ENCODE peak calls at places on chromosomes 4 and X, in eight cellular contexts. B is pancreas, H is A549, X is astrocyte of the spinal cord, D is mucosa of descending colon, F is lower leg skin, C is kidney epithelial cell, I is lower lobe of right lung. Y is an unnamed sample.

GRCh38 chr4:108852691-108853090 is 89.8 kb upstream of the ETNPPL start:
- DNase-seq in B (no peak), H (no peak), X (no peak), D (no peak), F (no peak), C (no peak), I (no peak), Y (no peak)

GRCh38 chr4:122005064-122005755 is 53.4 kb upstream of the TRPC3 start:
- DNase-seq in B (no peak), H (no peak), X (peak; percentile 67), D (no peak), F (no peak), C (no peak), I (no peak), Y (no peak)

GRCh38 chr4:14117575-14118228 is 490.2 kb upstream of the BOD1L1 start:
- DNase-seq in B (no peak), H (no peak), X (no peak), D (no peak), F (no peak), C (no peak), I (no peak), Y (no peak)

GRCh38 chr4:104728380-104729122 is 233.9 kb upstream of the CXXC4 start:
- DNase-seq in B (peak; percentile 16), H (peak; percentile 85), X (peak; percentile 96), D (no peak), F (no peak), C (peak; percentile 96), I (no peak), Y (no peak)

GRCh38 chr4:56772134-56772533 is 49.4 kb downstream of the SPINK2 start:
- DNase-seq in B (no peak), H (no peak), X (no peak), D (no peak), F (no peak), C (no peak), I (no peak), Y (no peak)

GRCh38 chr4:7365472-7366179 is 69.1 kb downstream of the PSAPL1 start:
- DNase-seq in B (no peak), H (no peak), X (no peak), D (no peak), F (peak; percentile 19), C (no peak), I (no peak), Y (no peak)

GRCh38 chrX:39247536-39247935 is 446.3 kb downstream of the MID1IP1 start:
- DNase-seq in B (no peak), H (no peak), X (no peak), D (no peak), F (no peak), C (no peak), I (no peak), Y (no peak)

GRCh38 chrX:21946925-21947641 is 6.6 kb downstream of the SMS start:
- DNase-seq in B (no peak), H (no peak), X (peak; percentile 63), D (no peak), F (no peak), C (no peak), I (no peak), Y (no peak)

DNA sequence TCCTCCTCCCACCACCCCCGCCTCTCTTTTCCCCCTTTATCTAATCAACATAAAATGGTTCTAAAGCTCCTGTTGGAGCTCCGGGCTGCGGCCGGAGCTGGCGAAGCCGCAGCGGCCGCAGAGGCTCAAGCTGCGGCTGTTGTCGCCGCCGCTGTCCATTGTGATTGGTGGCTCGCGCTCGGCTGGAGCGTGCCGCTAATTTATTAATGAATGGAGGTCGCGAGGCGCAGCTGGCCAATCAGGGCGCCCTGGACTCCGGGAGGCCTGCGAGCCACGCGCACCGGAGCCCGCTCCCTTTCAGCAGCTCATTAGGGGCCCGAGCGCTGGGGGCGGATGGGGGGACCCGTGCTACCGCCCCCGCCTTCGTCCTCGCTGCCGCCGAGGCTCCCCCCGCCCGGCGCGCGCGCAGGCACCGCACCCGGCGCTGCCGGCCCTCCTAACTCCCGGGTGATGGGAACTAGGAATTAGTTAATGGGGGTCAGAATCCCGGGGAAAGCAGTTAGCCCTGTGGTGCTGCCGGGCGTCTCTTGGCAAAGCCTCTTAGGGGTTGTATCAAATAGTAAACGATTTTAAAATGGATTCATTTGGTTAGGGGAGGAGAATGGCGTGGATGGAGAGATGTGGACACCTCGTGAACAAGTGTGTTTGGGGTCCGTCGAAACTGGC is 554 bp upstream of the NEUROG2 start:
- DNase-seq in B (no peak), H (no peak), X (no peak), D (no peak), F (no peak), C (no peak), I (no peak), Y (no peak)
- H3K4me3 ChIP-seq in B (peak overlapping the region; percentile 42), H (peak overlapping the region; percentile 59), X (no peak overlapping the region), D (no peak overlapping the region), F (no peak overlapping the region), C (no peak overlapping the region), I (peak overlapping the region; percentile 59), Y (peak overlapping the region; percentile 53)

GRCh38 chrX:53681661-53682060 is 4.9 kb downstream of the HUWE1 start:
- DNase-seq in B (no peak), H (no peak), X (peak; percentile 12), D (no peak), F (no peak), C (no peak), I (no peak), Y (no peak)

GRCh38 chrX:53682885-53683555 is 3.5 kb downstream of the HUWE1 start:
- DNase-seq in B (no peak), H (peak; percentile 79), X (peak; percentile 58), D (no peak), F (no peak), C (no peak), I (no peak), Y (peak; percentile 23)

GRCh38 chrX:53685711-53686110 is 808 bp downstream of the HUWE1 start:
- DNase-seq in B (no peak), H (no peak), X (no peak), D (no peak), F (no peak), C (no peak), I (no peak), Y (no peak)

GRCh38 chrX:53684415-53685192 is 1.9 kb downstream of the HUWE1 start:
- DNase-seq in B (no peak), H (no peak), X (no peak), D (no peak), F (no peak), C (no peak), I (peak; percentile 92), Y (no peak)

DNA sequence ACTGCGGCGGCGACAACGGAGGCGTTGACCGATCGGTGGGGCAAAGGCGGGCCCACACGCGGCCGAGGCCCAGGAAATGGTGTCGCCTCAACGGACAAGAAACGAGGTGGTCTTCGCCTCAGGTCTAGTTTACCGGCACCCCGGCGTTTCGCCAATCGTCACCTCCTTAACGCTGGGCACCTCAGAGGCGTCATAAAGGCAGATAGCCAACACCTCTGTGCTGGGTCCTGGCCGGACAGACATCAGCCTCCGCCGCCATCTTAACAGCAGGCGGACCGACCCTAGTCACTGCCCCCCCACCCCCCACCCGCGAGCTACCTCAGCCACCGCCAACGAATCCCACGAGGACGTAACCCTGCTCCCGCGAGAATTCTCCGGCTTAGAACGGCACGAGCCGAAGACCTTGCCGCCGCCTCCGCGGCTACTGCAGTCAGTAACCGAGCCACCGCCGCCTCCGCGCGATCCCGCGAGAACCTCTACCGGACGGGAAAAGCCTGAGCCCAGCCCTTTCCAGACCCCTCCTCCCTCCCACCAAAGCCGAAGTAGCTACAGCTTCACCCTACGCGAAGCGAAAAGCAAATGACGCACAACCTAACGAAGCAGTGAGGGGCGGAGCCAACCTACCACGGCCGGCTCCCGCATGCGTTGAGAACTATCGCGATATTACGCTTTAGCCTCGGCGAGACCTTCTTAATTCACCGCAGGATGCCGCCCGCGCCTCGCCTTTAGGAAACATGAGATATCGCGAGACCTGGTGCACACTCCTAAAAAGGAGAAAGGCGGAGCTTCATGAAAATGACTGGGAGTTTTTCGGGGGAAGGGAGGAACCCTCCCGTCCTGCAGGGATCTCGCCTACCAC is 2.7 kb downstream of the HUWE1 start:
- DNase-seq in B (peak; percentile 92), H (peak; percentile 99), X (peak; percentile 98), D (peak; percentile 94), F (peak; percentile 95), C (peak; percentile 88), I (peak; percentile 92), Y (peak; percentile 92)
- TF ChIP-seq CTCF in B (no peak), H (no peak), X (no peak), D (no peak), F (no peak), C (no peak), I (no peak), Y (no peak)

DNA sequence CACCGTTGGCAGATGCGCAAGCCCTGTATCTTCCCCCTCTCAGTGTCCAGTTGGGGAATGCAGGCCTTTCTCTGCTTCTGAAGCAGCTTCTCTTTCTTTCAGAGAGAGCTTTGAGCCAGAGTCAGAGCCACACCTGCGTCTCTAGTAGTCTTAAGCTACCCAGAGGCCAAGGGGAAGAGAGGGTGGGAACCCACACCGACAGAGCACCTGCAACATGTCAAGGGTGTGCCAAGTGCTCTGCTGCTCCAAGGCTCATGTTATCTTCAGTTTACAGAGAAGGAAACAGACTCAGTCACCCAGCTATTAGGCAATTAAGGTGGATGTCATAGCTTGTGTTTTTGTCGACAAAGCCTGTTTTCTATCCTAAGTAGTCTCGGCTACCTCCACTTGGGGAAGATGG is 22.7 kb upstream of the RNF212 start:
- DNase-seq in B (peak; percentile 85), H (no peak), X (no peak), D (no peak), F (no peak), C (no peak), I (peak; percentile 59), Y (peak; percentile 54)
- H3K4me3 ChIP-seq in B (peak overlapping the region; percentile 46), H (no peak overlapping the region), X (no peak overlapping the region), D (no peak overlapping the region), F (no peak overlapping the region), C (no peak overlapping the region), I (no peak overlapping the region), Y (no peak overlapping the region)

DNA sequence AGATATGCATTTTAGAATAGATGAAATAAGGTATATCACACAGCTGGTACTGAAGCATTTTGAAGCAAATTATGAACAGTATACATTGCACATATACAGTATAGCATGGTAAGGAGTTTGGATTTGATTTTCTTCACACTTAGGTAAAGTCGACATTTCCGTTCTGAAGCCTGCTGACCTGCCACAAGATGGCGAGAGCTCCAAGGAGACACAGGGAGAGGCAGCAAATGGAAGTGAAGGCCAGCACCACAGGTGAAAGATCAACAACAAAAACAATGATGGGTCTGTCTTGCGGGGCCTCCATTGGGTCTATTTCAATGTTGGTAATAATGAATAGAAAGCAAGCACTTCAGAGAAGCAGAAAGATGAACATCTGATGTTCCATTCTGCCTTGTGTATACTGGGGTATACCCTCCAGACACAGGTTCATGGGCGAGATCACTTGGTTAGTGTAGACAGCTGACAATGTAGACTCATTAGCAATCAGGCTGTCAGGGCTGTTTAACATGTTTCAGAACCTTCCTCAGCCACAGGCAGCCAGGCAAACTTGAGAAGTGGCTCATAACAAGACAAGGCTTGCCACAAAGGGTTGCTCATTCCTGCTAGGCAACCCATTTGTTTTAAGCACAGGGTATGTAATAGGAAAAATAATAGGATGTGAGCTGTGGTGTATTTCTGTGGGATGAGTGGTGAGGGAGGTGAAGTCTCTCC is 21.4 kb upstream of the NOX1 start:
- DNase-seq in B (no peak), H (peak; percentile 56), X (peak; percentile 41), D (no peak), F (peak; percentile 28), C (no peak), I (no peak), Y (no peak)
- TF ChIP-seq CTCF in B (no peak), H (peak; percentile 66), X (peak; percentile 67), D (no peak), F (no peak), C (peak; percentile 58), I (peak; percentile 26), Y (no peak)

GRCh38 chr4:111323916-111324315 is 701.0 kb upstream of the PITX2 start:
- DNase-seq in B (no peak), H (no peak), X (no peak), D (no peak), F (no peak), C (no peak), I (no peak), Y (no peak)
- H3K4me3 ChIP-seq in B (no peak overlapping the region), H (no peak overlapping the region), X (no peak overlapping the region), D (no peak overlapping the region), F (no peak overlapping the region), C (no peak overlapping the region), I (no peak overlapping the region), Y (no peak overlapping the region)

Y was measured in HL-60.